ENCODE peak calls at places on chromosomes 12 and 14, in eight cellular contexts. A is ELR, C is HL-60, O is fibroblast of mammary gland, Z is IMR-90, K is M059J, V is T-helper 1 cell, I is WTC11. D is an unnamed sample.

GRCh38 chr14:91333640-91334039 is 84.0 kb downstream of the CCDC88C start:
- DNase-seq in A (no peak), C (no peak), O (no peak), Z (no peak), K (no peak), V (no peak), I (no peak), D (no peak)

GRCh38 chr12:122437656-122438121 is 15.2 kb upstream of the CLIP1 start:
- DNase-seq in A (peak), C (no peak), O (peak), Z (peak), K (peak), V (no peak), I (no peak), D (peak)

GRCh38 chr12:124088232-124088907 is 115.4 kb downstream of the ZNF664 start:
- DNase-seq in A (no peak), C (no peak), O (no peak), Z (no peak), K (no peak), V (no peak), I (no peak), D (no peak)

GRCh38 chr12:3770891-3771290 is 18.0 kb upstream of the CRACR2A start:
- DNase-seq in A (peak), C (no peak), O (peak), Z (peak), K (peak), V (no peak), I (no peak), D (peak)

GRCh38 chr12:1576410-1577240 is 17.8 kb downstream of the FBXL14 start:
- DNase-seq in A (no peak), C (no peak), O (peak), Z (peak), K (peak), V (no peak), I (no peak), D (peak)

GRCh38 chr12:27361372-27361771 is 28.7 kb downstream of the BMAL2 start:
- DNase-seq in A (no peak), C (no peak), O (peak), Z (peak), K (no peak), V (no peak), I (no peak), D (peak)

GRCh38 chr12:124654666-124655316 is 87.4 kb upstream of the NCOR2 start:
- DNase-seq in A (no peak), C (no peak), O (no peak), Z (no peak), K (no peak), V (no peak), I (no peak), D (no peak)

GRCh38 chr12:67284561-67284960 is 15.4 kb downstream of the CAND1 start:
- DNase-seq in A (no peak), C (no peak), O (no peak), Z (no peak), K (no peak), V (no peak), I (no peak), D (no peak)

GRCh38 chr12:105334568-105334967 is 4.1 kb downstream of the C12orf75 start:
- DNase-seq in A (peak), C (no peak), O (peak), Z (peak), K (peak), V (no peak), I (no peak), D (peak)

GRCh38 chr12:131919366-131920156 is 9.5 kb upstream of the PUS1 start:
- DNase-seq in A (no peak), C (no peak), O (no peak), Z (no peak), K (no peak), V (no peak), I (no peak), D (no peak)

GRCh38 chr12:46944771-46945170 is 119.0 kb upstream of the SLC38A4 start:
- DNase-seq in A (peak), C (no peak), O (peak), Z (no peak), K (peak), V (no peak), I (no peak), D (no peak)

GRCh38 chr12:97464241-97465011 is 1.8 kb downstream of the RMST start:
- DNase-seq in A (no peak), C (no peak), O (no peak), Z (no peak), K (no peak), V (no peak), I (peak), D (peak)

GRCh38 chr12:78793982-78794381 is 70.6 kb upstream of the SYT1 start:
- DNase-seq in A (no peak), C (no peak), O (no peak), Z (no peak), K (no peak), V (no peak), I (no peak), D (no peak)

GRCh38 chr12:122874081-122874480 is 21.8 kb downstream of the VPS37B start:
- DNase-seq in A (no peak), C (no peak), O (no peak), Z (no peak), K (no peak), V (no peak), I (no peak), D (no peak)

GRCh38 chr12:108567388-108567787 is 5.0 kb downstream of the ISCU start:
- DNase-seq in A (no peak), C (no peak), O (peak), Z (no peak), K (no peak), V (no peak), I (no peak), D (no peak)

GRCh38 chr12:52681551-52682380 is 1.6 kb upstream of the KRT1 start:
- DNase-seq in A (no peak), C (no peak), O (no peak), Z (no peak), K (no peak), V (no peak), I (no peak), D (no peak)

GRCh38 chr14:99231850-99232401 is 40.1 kb downstream of the BCL11B start:
- DNase-seq in A (no peak), C (no peak), O (no peak), Z (no peak), K (no peak), V (no peak), I (peak), D (no peak)

GRCh38 chr14:92553456-92553855 is 39.9 kb downstream of the RIN3 start:
- DNase-seq in A (peak), C (no peak), O (peak), Z (peak), K (peak), V (no peak), I (peak), D (peak)

GRCh38 chr14:22418631-22419030 is 170.4 kb downstream of the DAD1 start:
- DNase-seq in A (no peak), C (no peak), O (no peak), Z (no peak), K (no peak), V (no peak), I (no peak), D (no peak)

GRCh38 chr12:115444336-115444735 is 760.4 kb upstream of the TBX3 start:
- DNase-seq in A (no peak), C (no peak), O (peak), Z (no peak), K (no peak), V (no peak), I (no peak), D (no peak)

GRCh38 chr14:69287096-69287991 is 27.4 kb downstream of the GALNT16 start:
- DNase-seq in A (peak), C (no peak), O (peak), Z (no peak), K (peak), V (no peak), I (no peak), D (peak)

GRCh38 chr12:101110856-101111255 is 99.2 kb downstream of the SLC5A8 start:
- DNase-seq in A (no peak), C (no peak), O (no peak), Z (no peak), K (no peak), V (no peak), I (no peak), D (no peak)

GRCh38 chr14:28754209-28754985 is 12.2 kb upstream of the FOXG1 start:
- DNase-seq in A (peak), C (no peak), O (peak), Z (peak), K (peak), V (no peak), I (peak), D (peak)

GRCh38 chr12:56766535-56766934 is 3.4 kb downstream of the HSD17B6 start:
- DNase-seq in A (no peak), C (no peak), O (no peak), Z (no peak), K (no peak), V (no peak), I (no peak), D (no peak)

GRCh38 chr14:97143011-97143410 is 345.8 kb downstream of the VRK1 start:
- DNase-seq in A (no peak), C (no peak), O (no peak), Z (no peak), K (no peak), V (no peak), I (no peak), D (no peak)

GRCh38 chr12:113322353-113322752 is 12.6 kb downstream of the SLC8B1 start:
- DNase-seq in A (peak), C (peak), O (peak), Z (peak), K (peak), V (no peak), I (no peak), D (peak)

GRCh38 chr14:30287579-30288445 is 271.1 kb upstream of the G2E3 start:
- DNase-seq in A (no peak), C (no peak), O (no peak), Z (no peak), K (no peak), V (no peak), I (no peak), D (no peak)

GRCh38 chr12:95601626-95602025 is 50.4 kb upstream of the USP44 start:
- DNase-seq in A (peak), C (no peak), O (peak), Z (peak), K (peak), V (no peak), I (no peak), D (peak)

GRCh38 chr12:57522887-57523705 is 472 bp downstream of the MBD6 start:
- DNase-seq in A (peak), C (peak), O (no peak), Z (peak), K (peak), V (peak), I (peak), D (peak)

GRCh38 chr14:85071447-85071846 is 458.5 kb upstream of the FLRT2 start:
- DNase-seq in A (no peak), C (no peak), O (no peak), Z (no peak), K (no peak), V (no peak), I (no peak), D (no peak)

GRCh38 chr14:102464846-102465341 is 44.7 kb downstream of the ANKRD9 start:
- DNase-seq in A (no peak), C (no peak), O (no peak), Z (no peak), K (no peak), V (no peak), I (no peak), D (no peak)

GRCh38 chr12:104359216-104359615 is 55.7 kb downstream of the EID3 start:
- DNase-seq in A (no peak), C (no peak), O (no peak), Z (no peak), K (no peak), V (no peak), I (no peak), D (no peak)

GRCh38 chr14:100651999-100652508 is 64.8 kb upstream of the BEGAIN start:
- DNase-seq in A (no peak), C (no peak), O (peak), Z (peak), K (no peak), V (no peak), I (no peak), D (no peak)

GRCh38 chr12:57616383-57617101 is 5.3 kb downstream of the ARHGEF25 start:
- DNase-seq in A (peak), C (no peak), O (peak), Z (peak), K (peak), V (no peak), I (no peak), D (no peak)

GRCh38 chr14:64934338-64934939 is 8.1 kb downstream of the GPX2 start:
- DNase-seq in A (no peak), C (no peak), O (no peak), Z (no peak), K (no peak), V (no peak), I (no peak), D (no peak)

GRCh38 chr12:42585175-42585845 is 4.2 kb downstream of the PRICKLE1 start:
- DNase-seq in A (no peak), C (no peak), O (no peak), Z (no peak), K (no peak), V (no peak), I (no peak), D (no peak)

GRCh38 chr12:13864081-13864673 is 117.2 kb downstream of the GRIN2B start:
- DNase-seq in A (peak), C (peak), O (peak), Z (peak), K (peak), V (no peak), I (peak), D (peak)

GRCh38 chr14:93525691-93526451 is 95.1 kb downstream of the UNC79 start:
- DNase-seq in A (no peak), C (no peak), O (peak), Z (peak), K (no peak), V (no peak), I (no peak), D (peak)

GRCh38 chr12:3089588-3089987 is 12.4 kb downstream of the TSPAN9 start:
- DNase-seq in A (no peak), C (no peak), O (no peak), Z (no peak), K (no peak), V (no peak), I (no peak), D (no peak)

GRCh38 chr12:62113366-62114011 is 146.7 kb upstream of the USP15 start:
- DNase-seq in A (no peak), C (no peak), O (no peak), Z (no peak), K (no peak), V (no peak), I (peak), D (no peak)